ENCODE peak calls at places on chromosomes 6 and 20, in nine cellular contexts. One of them, this sample, is unnamed.

GRCh38 chr20:45545754-45546453 is 1.3 kb downstream of the EPPIN start:
- DNase-seq in pancreas: no peak
- DNase-seq in MM.1S: peak; percentile 15
- DNase-seq in A673: peak; percentile 28
- DNase-seq in IMR-90: peak; percentile 37
- DNase-seq in heart left ventricle: no peak
- DNase-seq in cardiac muscle cell: peak; percentile 41
- DNase-seq in left ventricle myocardium inferior: no peak
- DNase-seq in Panc1: no peak
- DNase-seq in this sample: no peak

GRCh38 chr6:168035098-168035660 is 37.7 kb downstream of the KIF25 start:
- DNase-seq in heart left ventricle: peak; percentile 85
- DNase-seq in Panc1: no peak
- DNase-seq in cardiac muscle cell: peak; percentile 77
- DNase-seq in IMR-90: peak; percentile 78
- DNase-seq in MM.1S: no peak
- DNase-seq in pancreas: peak; percentile 37
- DNase-seq in left ventricle myocardium inferior: peak; percentile 78
- DNase-seq in A673: peak; percentile 91
- DNase-seq in this sample: no peak

GRCh38 chr6:71478834-71479541 is 190.4 kb downstream of the OGFRL1 start:
- DNase-seq in cardiac muscle cell: no peak
- DNase-seq in left ventricle myocardium inferior: no peak
- DNase-seq in MM.1S: no peak
- DNase-seq in Panc1: peak; percentile 92
- DNase-seq in pancreas: no peak
- DNase-seq in IMR-90: peak; percentile 94
- DNase-seq in A673: peak; percentile 90
- DNase-seq in heart left ventricle: no peak
- DNase-seq in this sample: no peak

GRCh38 chr6:42136508-42137191 is 5.8 kb downstream of the C6orf132 start:
- DNase-seq in MM.1S: no peak
- DNase-seq in left ventricle myocardium inferior: no peak
- DNase-seq in Panc1: no peak
- DNase-seq in cardiac muscle cell: peak; percentile 51
- DNase-seq in heart left ventricle: no peak
- DNase-seq in pancreas: no peak
- DNase-seq in IMR-90: peak; percentile 85
- DNase-seq in A673: peak; percentile 64
- DNase-seq in this sample: no peak

GRCh38 chr20:37392441-37393195 is 46.7 kb downstream of the SRC start:
- DNase-seq in pancreas: no peak
- DNase-seq in heart left ventricle: peak; percentile 37
- DNase-seq in MM.1S: peak; percentile 47
- DNase-seq in IMR-90: no peak
- DNase-seq in Panc1: no peak
- DNase-seq in A673: peak; percentile 50
- DNase-seq in left ventricle myocardium inferior: no peak
- DNase-seq in cardiac muscle cell: no peak
- DNase-seq in this sample: peak; percentile 33

GRCh38 chr6:11146117-11146826 is 34.7 kb upstream of the ERVFRD-1 start:
- DNase-seq in Panc1: no peak
- DNase-seq in left ventricle myocardium inferior: no peak
- DNase-seq in heart left ventricle: no peak
- DNase-seq in cardiac muscle cell: peak; percentile 37
- DNase-seq in pancreas: no peak
- DNase-seq in MM.1S: no peak
- DNase-seq in IMR-90: no peak
- DNase-seq in A673: no peak
- DNase-seq in this sample: no peak

GRCh38 chr6:3228791-3229565 is 1.5 kb upstream of the TUBB2B start:
- DNase-seq in heart left ventricle: no peak
- DNase-seq in left ventricle myocardium inferior: no peak
- DNase-seq in pancreas: no peak
- DNase-seq in cardiac muscle cell: peak; percentile 53
- DNase-seq in IMR-90: no peak
- DNase-seq in MM.1S: no peak
- DNase-seq in Panc1: no peak
- DNase-seq in A673: peak; percentile 74
- DNase-seq in this sample: no peak

GRCh38 chr20:58695895-58696375 is 3.3 kb downstream of the NPEPL1 start:
- DNase-seq in IMR-90: no peak
- DNase-seq in pancreas: no peak
- DNase-seq in cardiac muscle cell: no peak
- DNase-seq in Panc1: no peak
- DNase-seq in left ventricle myocardium inferior: peak; percentile 11
- DNase-seq in heart left ventricle: peak; percentile 46
- DNase-seq in A673: no peak
- DNase-seq in MM.1S: no peak
- DNase-seq in this sample: peak; percentile 4

DNA sequence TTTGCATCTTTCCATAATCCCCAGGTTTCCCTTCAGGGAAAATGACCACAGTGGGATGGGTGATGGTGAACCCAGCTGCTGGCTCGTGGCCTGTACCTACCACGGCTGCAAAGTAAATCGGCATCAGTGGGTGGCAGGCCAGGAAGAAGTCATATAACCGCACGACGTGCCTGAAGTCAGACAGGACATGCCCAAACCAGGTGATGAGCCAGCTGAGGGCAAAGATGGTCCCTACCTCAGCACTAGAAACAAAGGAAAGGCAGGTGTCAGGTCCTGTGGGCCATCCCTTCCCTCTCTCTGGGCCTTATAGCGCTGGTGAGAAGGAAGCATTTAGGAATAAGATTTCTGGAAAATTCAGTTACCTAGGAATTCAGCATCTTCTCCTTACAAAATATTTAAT is 22.2 kb downstream of the TBC1D20 start:
- DNase-seq in Panc1: no peak
- DNase-seq in left ventricle myocardium inferior: no peak
- DNase-seq in IMR-90: no peak
- DNase-seq in A673: no peak
- DNase-seq in MM.1S: no peak
- DNase-seq in heart left ventricle: no peak
- DNase-seq in pancreas: no peak
- DNase-seq in cardiac muscle cell: no peak
- DNase-seq in this sample: no peak
- H3K36me3 ChIP-seq in Panc1: peaks cover 15% of the 10 kb centered on the region
- H3K36me3 ChIP-seq in left ventricle myocardium inferior: peaks cover 95% of the 10 kb centered on the region
- H3K36me3 ChIP-seq in IMR-90: peaks cover 71% of the 10 kb centered on the region
- H3K36me3 ChIP-seq in A673: peaks cover 88% of the 10 kb centered on the region
- H3K36me3 ChIP-seq in MM.1S: peaks cover 10% of the 10 kb centered on the region
- H3K36me3 ChIP-seq in heart left ventricle: peaks cover 25% of the 10 kb centered on the region
- H3K36me3 ChIP-seq in pancreas: peaks cover 4% of the 10 kb centered on the region
- H3K36me3 ChIP-seq in cardiac muscle cell: peaks cover 62% of the 10 kb centered on the region
- H3K36me3 ChIP-seq in this sample: peaks cover 82% of the 10 kb centered on the region

DNA sequence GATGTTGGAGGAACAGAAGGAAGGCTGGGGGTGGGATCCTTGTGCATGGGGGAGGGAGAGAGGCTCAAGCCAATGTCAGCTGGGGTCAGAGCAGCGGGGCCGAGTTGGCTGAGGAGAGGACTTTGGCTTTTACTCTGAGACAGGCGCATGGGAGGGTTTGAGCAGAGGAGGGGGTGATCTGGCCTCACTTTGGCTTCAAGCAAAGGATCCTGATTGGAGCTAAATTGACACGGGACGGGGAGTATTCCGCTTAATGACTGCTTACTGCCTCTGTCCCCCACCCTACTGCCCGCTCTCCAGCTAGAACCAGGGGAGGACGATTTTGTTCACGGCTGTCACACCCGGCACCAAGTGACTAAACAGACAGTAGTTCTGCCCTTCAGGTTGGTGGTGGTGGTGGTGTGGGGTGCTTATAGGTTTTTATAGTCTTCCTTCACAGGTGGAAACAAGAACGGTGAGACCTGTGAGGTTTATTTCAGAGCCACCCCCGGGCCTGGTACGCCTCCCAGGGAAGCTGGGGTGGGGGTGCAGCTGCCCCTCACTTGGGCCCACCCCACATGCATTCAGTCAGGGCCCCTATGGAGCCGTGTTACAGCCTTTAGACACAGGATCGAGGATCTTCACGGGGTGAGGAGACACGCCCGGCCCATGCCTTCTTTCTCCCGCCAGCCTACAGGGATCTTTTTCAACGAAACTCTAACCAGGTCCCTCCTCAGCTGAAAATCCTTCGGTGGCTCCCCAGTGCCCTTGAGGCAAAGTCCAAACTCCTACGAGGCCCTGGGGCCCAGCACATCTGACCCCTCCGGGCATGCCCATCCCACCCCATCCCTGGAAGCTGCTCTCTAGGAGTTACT is 1.3 kb upstream of the SNAI1 start:
- DNase-seq in A673: no peak
- DNase-seq in Panc1: no peak
- DNase-seq in MM.1S: no peak
- DNase-seq in IMR-90: no peak
- DNase-seq in left ventricle myocardium inferior: no peak
- DNase-seq in cardiac muscle cell: no peak
- DNase-seq in pancreas: no peak
- DNase-seq in heart left ventricle: no peak
- DNase-seq in this sample: no peak
- H3K4me1 ChIP-seq in A673: peaks cover 37% of the 10 kb centered on the region
- H3K4me1 ChIP-seq in Panc1: peaks cover 32% of the 10 kb centered on the region
- H3K4me1 ChIP-seq in MM.1S: peaks cover 3% of the 10 kb centered on the region
- H3K4me1 ChIP-seq in IMR-90: peaks cover 17% of the 10 kb centered on the region
- H3K4me1 ChIP-seq in left ventricle myocardium inferior: peaks cover 56% of the 10 kb centered on the region
- H3K4me1 ChIP-seq in cardiac muscle cell: peaks cover 8% of the 10 kb centered on the region
- H3K4me1 ChIP-seq in pancreas: no peaks in the 10 kb centered on the region
- H3K4me1 ChIP-seq in heart left ventricle: peaks cover 16% of the 10 kb centered on the region
- H3K4me1 ChIP-seq in this sample: peaks cover 26% of the 10 kb centered on the region

GRCh38 chr6:166736606-166737005 is 109.6 kb upstream of the RPS6KA2 start:
- DNase-seq in Panc1: peak; percentile 42
- DNase-seq in left ventricle myocardium inferior: no peak
- DNase-seq in MM.1S: no peak
- DNase-seq in IMR-90: peak; percentile 59
- DNase-seq in pancreas: no peak
- DNase-seq in heart left ventricle: no peak
- DNase-seq in cardiac muscle cell: no peak
- DNase-seq in A673: peak; percentile 85
- DNase-seq in this sample: no peak

GRCh38 chr6:166739655-166740318 is 112.7 kb upstream of the RPS6KA2 start:
- DNase-seq in heart left ventricle: no peak
- DNase-seq in cardiac muscle cell: no peak
- DNase-seq in Panc1: no peak
- DNase-seq in pancreas: no peak
- DNase-seq in A673: no peak
- DNase-seq in IMR-90: no peak
- DNase-seq in MM.1S: no peak
- DNase-seq in left ventricle myocardium inferior: no peak
- DNase-seq in this sample: no peak

GRCh38 chr6:166737231-166737630 is 110.2 kb upstream of the RPS6KA2 start:
- DNase-seq in left ventricle myocardium inferior: no peak
- DNase-seq in IMR-90: no peak
- DNase-seq in Panc1: no peak
- DNase-seq in A673: peak; percentile 63
- DNase-seq in pancreas: no peak
- DNase-seq in MM.1S: no peak
- DNase-seq in cardiac muscle cell: no peak
- DNase-seq in heart left ventricle: no peak
- DNase-seq in this sample: no peak

GRCh38 chr6:166738778-166739654 is 112.0 kb upstream of the RPS6KA2 start:
- DNase-seq in heart left ventricle: no peak
- DNase-seq in Panc1: no peak
- DNase-seq in left ventricle myocardium inferior: no peak
- DNase-seq in A673: peak; percentile 31
- DNase-seq in pancreas: no peak
- DNase-seq in MM.1S: no peak
- DNase-seq in IMR-90: peak; percentile 16
- DNase-seq in cardiac muscle cell: no peak
- DNase-seq in this sample: no peak

GRCh38 chr6:166738361-166738760 is 111.3 kb upstream of the RPS6KA2 start:
- DNase-seq in left ventricle myocardium inferior: no peak
- DNase-seq in cardiac muscle cell: no peak
- DNase-seq in heart left ventricle: no peak
- DNase-seq in pancreas: no peak
- DNase-seq in A673: no peak
- DNase-seq in MM.1S: no peak
- DNase-seq in Panc1: no peak
- DNase-seq in IMR-90: no peak
- DNase-seq in this sample: no peak
- H3K9me3 ChIP-seq in left ventricle myocardium inferior: no peaks in the 10 kb centered on the region
- H3K9me3 ChIP-seq in cardiac muscle cell: no peaks in the 10 kb centered on the region
- H3K9me3 ChIP-seq in heart left ventricle: no peaks in the 10 kb centered on the region
- H3K9me3 ChIP-seq in pancreas: no peaks in the 10 kb centered on the region
- H3K9me3 ChIP-seq in A673: no peaks in the 10 kb centered on the region
- H3K9me3 ChIP-seq in MM.1S: no peaks in the 10 kb centered on the region
- H3K9me3 ChIP-seq in Panc1: no peaks in the 10 kb centered on the region
- H3K9me3 ChIP-seq in IMR-90: no peaks in the 10 kb centered on the region
- H3K9me3 ChIP-seq in this sample: no peaks in the 10 kb centered on the region

GRCh38 chr20:2795451-2795850 is 5.0 kb downstream of the CPXM1 start:
- DNase-seq in IMR-90: no peak
- DNase-seq in Panc1: no peak
- DNase-seq in heart left ventricle: no peak
- DNase-seq in MM.1S: no peak
- DNase-seq in A673: no peak
- DNase-seq in cardiac muscle cell: no peak
- DNase-seq in left ventricle myocardium inferior: no peak
- DNase-seq in pancreas: no peak
- DNase-seq in this sample: no peak

GRCh38 chr20:2793471-2793870 is 7.0 kb downstream of the CPXM1 start:
- DNase-seq in left ventricle myocardium inferior: no peak
- DNase-seq in IMR-90: no peak
- DNase-seq in Panc1: no peak
- DNase-seq in heart left ventricle: no peak
- DNase-seq in MM.1S: no peak
- DNase-seq in cardiac muscle cell: no peak
- DNase-seq in pancreas: no peak
- DNase-seq in A673: no peak
- DNase-seq in this sample: no peak

GRCh38 chr20:2794202-2794748 is 6.2 kb downstream of the CPXM1 start:
- DNase-seq in heart left ventricle: no peak
- DNase-seq in MM.1S: no peak
- DNase-seq in pancreas: no peak
- DNase-seq in left ventricle myocardium inferior: no peak
- DNase-seq in Panc1: no peak
- DNase-seq in IMR-90: no peak
- DNase-seq in A673: no peak
- DNase-seq in cardiac muscle cell: no peak
- DNase-seq in this sample: no peak

GRCh38 chr20:2796011-2796660 is 4.3 kb downstream of the CPXM1 start:
- DNase-seq in heart left ventricle: no peak
- DNase-seq in cardiac muscle cell: no peak
- DNase-seq in pancreas: no peak
- DNase-seq in IMR-90: no peak
- DNase-seq in left ventricle myocardium inferior: no peak
- DNase-seq in A673: no peak
- DNase-seq in Panc1: no peak
- DNase-seq in MM.1S: no peak
- DNase-seq in this sample: no peak

DNA sequence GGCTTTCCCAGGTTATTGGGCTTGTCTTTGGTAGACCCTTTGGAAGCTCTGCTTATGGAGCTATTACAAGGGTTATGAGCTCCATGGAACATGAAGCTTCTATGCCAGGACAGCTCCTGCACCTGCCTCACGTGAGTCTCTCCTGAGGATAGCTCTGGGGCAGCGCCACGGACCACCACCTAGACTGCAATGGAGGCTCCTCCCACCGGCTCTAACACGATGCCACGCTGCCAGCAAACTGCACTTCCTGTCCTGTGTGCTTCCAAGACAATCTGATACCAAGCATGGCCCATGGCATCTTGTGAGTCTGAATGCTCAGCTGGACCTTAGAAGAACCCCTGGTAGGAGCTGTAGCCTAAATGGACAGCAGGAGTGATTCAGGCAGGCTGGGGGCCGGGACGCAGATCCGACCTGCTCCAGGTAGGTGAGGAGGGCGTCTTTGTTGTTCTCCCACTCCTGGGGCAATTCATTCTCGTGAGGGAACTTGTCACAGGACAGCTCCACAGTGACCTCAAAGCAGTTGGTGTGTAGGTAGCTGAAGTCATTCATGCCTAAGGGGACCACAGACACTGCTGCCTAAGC is 5.5 kb downstream of the CPXM1 start:
- DNase-seq in MM.1S: no peak
- DNase-seq in Panc1: no peak
- DNase-seq in left ventricle myocardium inferior: no peak
- DNase-seq in A673: no peak
- DNase-seq in heart left ventricle: no peak
- DNase-seq in cardiac muscle cell: no peak
- DNase-seq in IMR-90: no peak
- DNase-seq in pancreas: no peak
- DNase-seq in this sample: no peak
- H3K36me3 ChIP-seq in MM.1S: no peaks in the 10 kb centered on the region
- H3K36me3 ChIP-seq in Panc1: no peaks in the 10 kb centered on the region
- H3K36me3 ChIP-seq in left ventricle myocardium inferior: no peaks in the 10 kb centered on the region
- H3K36me3 ChIP-seq in A673: no peaks in the 10 kb centered on the region
- H3K36me3 ChIP-seq in heart left ventricle: no peaks in the 10 kb centered on the region
- H3K36me3 ChIP-seq in cardiac muscle cell: peaks cover 6% of the 10 kb centered on the region
- H3K36me3 ChIP-seq in IMR-90: no peaks in the 10 kb centered on the region
- H3K36me3 ChIP-seq in pancreas: no peaks in the 10 kb centered on the region
- H3K36me3 ChIP-seq in this sample: no peaks in the 10 kb centered on the region

This sample was measured in DND-41.